ENCODE peak calls at places on chromosomes 7 and 10, in ten cellular contexts. V is astrocyte of the spinal cord, G is endothelial cell, K is stomach, S is coronary artery, C is tibial artery, W is BJ, F is HFF-Myc, P is fibroblast of lung, B is hepatocyte. N is an unnamed sample.

GRCh38 chr10:91745086-91745831 is 53.0 kb upstream of the TNKS2 start:
- DNase-seq in V (no peak), G (peak; percentile 26), K (peak; percentile 39), S (no peak), C (no peak), W (no peak), F (no peak), P (peak; percentile 21), B (peak; percentile 62), N (no peak)

GRCh38 chr10:72567421-72567820 is 58.5 kb downstream of the MICU1 start:
- DNase-seq in V (peak; percentile 43), G (peak; percentile 3), K (no peak), S (peak; percentile 78), C (peak; percentile 72), W (no peak), F (no peak), P (peak; percentile 64), B (no peak), N (peak; percentile 50)

GRCh38 chr7:24980695-24981543 is 941 bp upstream of the OSBPL3 start:
- DNase-seq in V (peak; percentile 53), G (no peak), K (peak; percentile 51), S (no peak), C (no peak), W (no peak), F (no peak), P (peak; percentile 45), B (peak; percentile 76), N (no peak)

GRCh38 chr10:117936136-117936535 is 110.6 kb downstream of the RAB11FIP2 start:
- DNase-seq in V (no peak), G (no peak), K (no peak), S (no peak), C (no peak), W (peak; percentile 48), F (peak; percentile 32), P (peak; percentile 15), B (peak; percentile 30), N (peak; percentile 34)

GRCh38 chr10:58189269-58189668 is 78.4 kb downstream of the IPMK start:
- DNase-seq in V (peak; percentile 55), G (no peak), K (no peak), S (no peak), C (no peak), W (peak; percentile 40), F (peak; percentile 76), P (peak; percentile 71), B (peak; percentile 8), N (peak; percentile 53)

GRCh38 chr7:50926049-50926448 is 143.4 kb upstream of the GRB10 start:
- DNase-seq in V (no peak), G (no peak), K (no peak), S (no peak), C (no peak), W (no peak), F (no peak), P (no peak), B (no peak), N (no peak)

GRCh38 chr7:39838326-39838725 is 111.7 kb upstream of the CDK13 start:
- DNase-seq in V (peak; percentile 34), G (no peak), K (no peak), S (no peak), C (no peak), W (no peak), F (peak; percentile 14), P (peak; percentile 49), B (no peak), N (no peak)

GRCh38 chr10:34102237-34102673 is 712.8 kb downstream of the PARD3 start:
- DNase-seq in V (no peak), G (no peak), K (no peak), S (peak; percentile 81), C (peak; percentile 83), W (no peak), F (no peak), P (peak; percentile 50), B (peak; percentile 37), N (peak; percentile 12)

GRCh38 chr10:132918617-132919373 is 23.6 kb downstream of the CFAP46 start:
- DNase-seq in V (no peak), G (no peak), K (no peak), S (no peak), C (no peak), W (no peak), F (no peak), P (no peak), B (peak; percentile 50), N (no peak)

GRCh38 chr10:1737222-1738061 is at the start of gene ADARB2:
- DNase-seq in V (no peak), G (peak; percentile 68), K (peak; percentile 58), S (no peak), C (no peak), W (no peak), F (no peak), P (peak; percentile 2), B (peak; percentile 61), N (no peak)

DNA sequence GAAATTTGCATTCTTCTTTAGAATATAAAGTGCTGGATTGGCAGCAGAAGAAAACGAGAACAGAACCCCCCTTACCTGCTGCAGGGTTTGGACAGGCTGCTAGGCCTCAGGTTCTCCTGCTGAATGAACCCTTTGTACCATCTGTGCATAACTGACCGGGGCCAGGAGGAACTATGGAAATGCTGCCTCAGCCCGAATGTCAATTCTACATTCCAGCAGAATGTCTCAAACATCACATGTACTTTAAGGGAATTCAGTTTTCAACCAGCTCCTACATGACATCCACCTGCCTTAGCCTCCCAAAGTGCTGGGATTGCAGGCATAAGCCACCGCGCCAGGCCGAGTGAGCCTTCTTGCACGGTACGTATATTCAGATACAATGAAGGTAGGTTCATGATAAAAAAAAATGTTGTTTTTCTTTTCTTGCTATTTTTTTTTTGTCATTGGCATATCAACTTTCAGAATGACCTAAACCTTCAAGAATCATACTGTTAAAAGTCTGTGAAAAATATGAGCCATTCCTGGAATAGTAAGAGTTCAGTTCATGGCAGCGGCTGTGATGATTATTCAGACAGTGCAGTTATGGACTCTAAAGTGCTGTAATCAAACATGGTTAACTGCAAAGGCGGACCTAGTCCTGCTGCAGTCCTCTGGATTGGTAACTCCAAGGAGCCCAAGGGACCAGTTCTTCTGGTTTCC is 84.4 kb upstream of the TNS3 start:
- DNase-seq in V (peak; percentile 56), G (no peak), K (no peak), S (no peak), C (no peak), W (no peak), F (no peak), P (peak; percentile 78), B (no peak), N (no peak)
- TF ChIP-seq CTCF in V (no peak), G (no peak), K (no peak), S (no peak), C (no peak), W (no peak), F (no peak), P (no peak), B (no peak), N (no peak)

GRCh38 chr10:7408494-7409044 is 2.3 kb downstream of the SFMBT2 start:
- DNase-seq in V (peak; percentile 41), G (peak; percentile 80), K (peak; percentile 49), S (no peak), C (peak; percentile 73), W (no peak), F (no peak), P (peak; percentile 44), B (peak; percentile 81), N (no peak)
- TF ChIP-seq CTCF in V (peak; percentile 65), G (peak; percentile 48), K (no peak), S (no peak), C (no peak), W (peak; percentile 45), F (peak; percentile 29), P (peak; percentile 55), B (peak; percentile 75), N (peak; percentile 70)

GRCh38 chr10:56920586-56921250 is 559.7 kb upstream of the ZWINT start:
- DNase-seq in V (no peak), G (no peak), K (no peak), S (no peak), C (no peak), W (no peak), F (no peak), P (no peak), B (no peak), N (no peak)
- TF ChIP-seq CTCF in V (no peak), G (no peak), K (no peak), S (no peak), C (no peak), W (no peak), F (no peak), P (no peak), B (no peak), N (no peak)

GRCh38 chr10:106765355-106765754 is 399.2 kb downstream of the SORCS1 start:
- DNase-seq in V (no peak), G (no peak), K (no peak), S (no peak), C (no peak), W (no peak), F (no peak), P (no peak), B (no peak), N (no peak)
- TF ChIP-seq CTCF in V (no peak), G (no peak), K (no peak), S (no peak), C (no peak), W (no peak), F (no peak), P (no peak), B (no peak), N (no peak)

GRCh38 chr7:117715784-117716445 is 157.3 kb downstream of the CTTNBP2 start:
- DNase-seq in V (peak; percentile 61), G (peak; percentile 57), K (no peak), S (no peak), C (no peak), W (peak; percentile 7), F (peak; percentile 29), P (peak; percentile 52), B (peak; percentile 78), N (no peak)
- TF ChIP-seq CTCF in V (peak; percentile 60), G (peak; percentile 50), K (peak; percentile 42), S (no peak), C (peak; percentile 38), W (peak; percentile 65), F (peak; percentile 54), P (peak; percentile 67), B (peak; percentile 70), N (no peak)

DNA sequence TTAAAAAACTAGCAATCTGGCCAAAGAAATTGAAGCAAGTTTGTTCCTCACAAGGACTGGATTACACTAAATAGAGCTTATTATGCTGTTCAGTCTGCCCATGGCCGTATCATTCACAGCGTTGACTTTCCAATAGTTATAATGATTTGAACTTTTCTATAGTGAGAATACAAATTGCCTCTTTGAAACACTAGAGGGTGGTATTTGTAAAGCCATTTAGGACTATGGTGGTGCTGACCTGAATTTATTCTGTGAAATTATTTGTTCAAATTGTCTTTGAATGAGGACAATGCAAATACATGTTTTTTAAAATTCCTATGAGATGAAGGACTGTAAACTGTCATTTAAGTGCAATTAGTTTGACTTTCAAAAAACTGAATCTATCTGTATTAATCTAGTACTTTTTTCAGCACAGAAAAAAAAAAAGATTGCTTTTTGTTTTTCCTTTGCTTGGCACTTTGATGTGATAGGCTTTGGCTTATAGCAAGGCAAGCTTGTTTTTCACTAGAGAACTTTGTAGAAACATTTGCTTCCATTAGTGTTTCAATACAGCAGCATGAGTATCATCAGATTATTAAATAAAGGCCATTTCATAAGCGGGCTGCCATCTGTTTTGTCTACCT is 122.6 kb upstream of the TMEM229A start:
- DNase-seq in V (peak; percentile 53), G (no peak), K (no peak), S (no peak), C (no peak), W (no peak), F (no peak), P (peak; percentile 3), B (peak; percentile 47), N (no peak)
- TF ChIP-seq CTCF in V (peak; percentile 56), G (peak; percentile 73), K (no peak), S (no peak), C (peak; percentile 24), W (peak; percentile 46), F (no peak), P (peak; percentile 57), B (peak; percentile 70), N (no peak)